ENCODE peak calls at places on chromosomes 5 and 9, in eight cellular contexts. One of them, this sample, is unnamed.

GRCh38 chr5:30099634-30100033 is 1093.9 kb upstream of the CDH6 start:
- DNase-seq in choroid plexus epithelial cell: peak; percentile 96
- DNase-seq in PC-3: peak; percentile 97
- DNase-seq in cardiac muscle cell: peak; percentile 55
- DNase-seq in nephron progenitor cell: no peak
- DNase-seq in fibroblast of pulmonary artery: peak; percentile 64
- DNase-seq in Peyer's patch: no peak
- DNase-seq in endothelial cell: no peak
- DNase-seq in this sample: no peak

GRCh38 chr9:38372685-38373619 is 19.6 kb upstream of the ALDH1B1 start:
- DNase-seq in fibroblast of pulmonary artery: no peak
- DNase-seq in Peyer's patch: no peak
- DNase-seq in choroid plexus epithelial cell: no peak
- DNase-seq in PC-3: no peak
- DNase-seq in nephron progenitor cell: no peak
- DNase-seq in endothelial cell: no peak
- DNase-seq in cardiac muscle cell: no peak
- DNase-seq in this sample: no peak

GRCh38 chr5:171676286-171676944 is 109.2 kb upstream of the SMIM23 start:
- DNase-seq in Peyer's patch: no peak
- DNase-seq in fibroblast of pulmonary artery: no peak
- DNase-seq in endothelial cell: no peak
- DNase-seq in cardiac muscle cell: no peak
- DNase-seq in nephron progenitor cell: no peak
- DNase-seq in PC-3: no peak
- DNase-seq in choroid plexus epithelial cell: no peak
- DNase-seq in this sample: no peak

GRCh38 chr5:111367081-111367480 is 142.9 kb downstream of the CAMK4 start:
- DNase-seq in nephron progenitor cell: no peak
- DNase-seq in fibroblast of pulmonary artery: peak; percentile 20
- DNase-seq in choroid plexus epithelial cell: no peak
- DNase-seq in Peyer's patch: no peak
- DNase-seq in endothelial cell: no peak
- DNase-seq in cardiac muscle cell: no peak
- DNase-seq in PC-3: peak; percentile 68
- DNase-seq in this sample: no peak

GRCh38 chr5:36944607-36945225 is 68.1 kb downstream of the NIPBL start:
- DNase-seq in Peyer's patch: no peak
- DNase-seq in fibroblast of pulmonary artery: peak; percentile 84
- DNase-seq in PC-3: peak; percentile 85
- DNase-seq in choroid plexus epithelial cell: peak; percentile 86
- DNase-seq in nephron progenitor cell: no peak
- DNase-seq in endothelial cell: no peak
- DNase-seq in cardiac muscle cell: peak; percentile 82
- DNase-seq in this sample: no peak

GRCh38 chr5:142697846-142698245 is 12.0 kb upstream of the FGF1 start:
- DNase-seq in fibroblast of pulmonary artery: peak; percentile 59
- DNase-seq in PC-3: peak; percentile 49
- DNase-seq in nephron progenitor cell: no peak
- DNase-seq in endothelial cell: no peak
- DNase-seq in Peyer's patch: no peak
- DNase-seq in choroid plexus epithelial cell: peak; percentile 67
- DNase-seq in cardiac muscle cell: peak; percentile 49
- DNase-seq in this sample: peak; percentile 77

GRCh38 chr5:1151316-1151715 is 39.5 kb upstream of the SLC12A7 start:
- DNase-seq in nephron progenitor cell: no peak
- DNase-seq in Peyer's patch: no peak
- DNase-seq in cardiac muscle cell: no peak
- DNase-seq in endothelial cell: no peak
- DNase-seq in choroid plexus epithelial cell: no peak
- DNase-seq in fibroblast of pulmonary artery: no peak
- DNase-seq in PC-3: no peak
- DNase-seq in this sample: no peak

GRCh38 chr5:178434851-178435250 is 155.3 kb downstream of the COL23A1 start:
- DNase-seq in endothelial cell: no peak
- DNase-seq in fibroblast of pulmonary artery: no peak
- DNase-seq in nephron progenitor cell: no peak
- DNase-seq in PC-3: no peak
- DNase-seq in cardiac muscle cell: no peak
- DNase-seq in Peyer's patch: no peak
- DNase-seq in choroid plexus epithelial cell: peak; percentile 34
- DNase-seq in this sample: peak; percentile 49

GRCh38 chr5:125326114-125326513 is 579.7 kb upstream of the ZNF608 start:
- DNase-seq in PC-3: peak; percentile 52
- DNase-seq in nephron progenitor cell: no peak
- DNase-seq in fibroblast of pulmonary artery: peak; percentile 73
- DNase-seq in choroid plexus epithelial cell: peak; percentile 90
- DNase-seq in endothelial cell: no peak
- DNase-seq in cardiac muscle cell: peak; percentile 72
- DNase-seq in Peyer's patch: no peak
- DNase-seq in this sample: no peak

GRCh38 chr5:163115011-163115410 is 322.4 kb upstream of the CCNG1 start:
- DNase-seq in PC-3: peak; percentile 19
- DNase-seq in choroid plexus epithelial cell: no peak
- DNase-seq in fibroblast of pulmonary artery: no peak
- DNase-seq in Peyer's patch: no peak
- DNase-seq in endothelial cell: no peak
- DNase-seq in nephron progenitor cell: no peak
- DNase-seq in cardiac muscle cell: no peak
- DNase-seq in this sample: no peak

GRCh38 chr9:69671291-69671903 is 774 bp downstream of the APBA1 start:
- DNase-seq in endothelial cell: no peak
- DNase-seq in PC-3: no peak
- DNase-seq in nephron progenitor cell: no peak
- DNase-seq in cardiac muscle cell: no peak
- DNase-seq in fibroblast of pulmonary artery: no peak
- DNase-seq in choroid plexus epithelial cell: no peak
- DNase-seq in Peyer's patch: no peak
- DNase-seq in this sample: peak; percentile 58

GRCh38 chr5:134004626-134005414 is at the start of gene VDAC1:
- DNase-seq in fibroblast of pulmonary artery: peak; percentile 91
- DNase-seq in Peyer's patch: peak; percentile 87
- DNase-seq in PC-3: peak; percentile 69
- DNase-seq in choroid plexus epithelial cell: peak; percentile 86
- DNase-seq in cardiac muscle cell: peak; percentile 91
- DNase-seq in nephron progenitor cell: peak; percentile 82
- DNase-seq in endothelial cell: peak; percentile 79
- DNase-seq in this sample: peak; percentile 99

GRCh38 chr5:134006119-134006514 is 1.3 kb upstream of the VDAC1 start:
- DNase-seq in endothelial cell: no peak
- DNase-seq in nephron progenitor cell: no peak
- DNase-seq in fibroblast of pulmonary artery: no peak
- DNase-seq in Peyer's patch: no peak
- DNase-seq in cardiac muscle cell: no peak
- DNase-seq in choroid plexus epithelial cell: no peak
- DNase-seq in PC-3: no peak
- DNase-seq in this sample: no peak

GRCh38 chr5:134003957-134004625 is 684 bp downstream of the VDAC1 start:
- DNase-seq in fibroblast of pulmonary artery: peak; percentile 57
- DNase-seq in choroid plexus epithelial cell: peak; percentile 56
- DNase-seq in Peyer's patch: peak; percentile 79
- DNase-seq in nephron progenitor cell: peak; percentile 66
- DNase-seq in cardiac muscle cell: peak; percentile 57
- DNase-seq in PC-3: no peak
- DNase-seq in endothelial cell: no peak
- DNase-seq in this sample: peak; percentile 94

GRCh38 chr5:134007581-134008256 is 2.9 kb upstream of the VDAC1 start:
- DNase-seq in choroid plexus epithelial cell: peak; percentile 39
- DNase-seq in endothelial cell: no peak
- DNase-seq in Peyer's patch: no peak
- DNase-seq in nephron progenitor cell: peak; percentile 50
- DNase-seq in cardiac muscle cell: peak; percentile 61
- DNase-seq in fibroblast of pulmonary artery: no peak
- DNase-seq in PC-3: no peak
- DNase-seq in this sample: peak; percentile 92

GRCh38 chr5:134005415-134006118 is 792 bp upstream of the VDAC1 start:
- DNase-seq in PC-3: peak; percentile 16
- DNase-seq in Peyer's patch: peak; percentile 70
- DNase-seq in cardiac muscle cell: peak; percentile 23
- DNase-seq in nephron progenitor cell: peak; percentile 56
- DNase-seq in fibroblast of pulmonary artery: no peak
- DNase-seq in endothelial cell: no peak
- DNase-seq in choroid plexus epithelial cell: peak; percentile 18
- DNase-seq in this sample: peak; percentile 90
- TF ChIP-seq CTCF in PC-3: no peak
- TF ChIP-seq CTCF in Peyer's patch: no peak
- TF ChIP-seq CTCF in cardiac muscle cell: no peak
- TF ChIP-seq CTCF in nephron progenitor cell: no peak
- TF ChIP-seq CTCF in fibroblast of pulmonary artery: no peak
- TF ChIP-seq CTCF in endothelial cell: no peak
- TF ChIP-seq CTCF in choroid plexus epithelial cell: no peak
- TF ChIP-seq CTCF in this sample: no peak

GRCh38 chr5:89729623-89730390 is 679.7 kb downstream of the CETN3 start:
- DNase-seq in PC-3: peak; percentile 73
- DNase-seq in Peyer's patch: no peak
- DNase-seq in cardiac muscle cell: peak; percentile 9
- DNase-seq in nephron progenitor cell: no peak
- DNase-seq in fibroblast of pulmonary artery: no peak
- DNase-seq in endothelial cell: no peak
- DNase-seq in choroid plexus epithelial cell: peak; percentile 40
- DNase-seq in this sample: no peak
- TF ChIP-seq CTCF in PC-3: peak; percentile 80
- TF ChIP-seq CTCF in Peyer's patch: peak; percentile 28
- TF ChIP-seq CTCF in cardiac muscle cell: no peak
- TF ChIP-seq CTCF in nephron progenitor cell: no peak
- TF ChIP-seq CTCF in fibroblast of pulmonary artery: no peak
- TF ChIP-seq CTCF in endothelial cell: no peak
- TF ChIP-seq CTCF in choroid plexus epithelial cell: peak; percentile 46
- TF ChIP-seq CTCF in this sample: peak; percentile 36

GRCh38 chr9:31243386-31243785 is 1141.1 kb upstream of the ACO1 start:
- DNase-seq in fibroblast of pulmonary artery: peak; percentile 14
- DNase-seq in nephron progenitor cell: no peak
- DNase-seq in cardiac muscle cell: no peak
- DNase-seq in PC-3: no peak
- DNase-seq in Peyer's patch: no peak
- DNase-seq in choroid plexus epithelial cell: peak; percentile 67
- DNase-seq in endothelial cell: no peak
- DNase-seq in this sample: no peak

GRCh38 chr9:31253800-31254762 is 1130.4 kb upstream of the ACO1 start:
- DNase-seq in Peyer's patch: no peak
- DNase-seq in nephron progenitor cell: no peak
- DNase-seq in choroid plexus epithelial cell: no peak
- DNase-seq in fibroblast of pulmonary artery: no peak
- DNase-seq in cardiac muscle cell: no peak
- DNase-seq in PC-3: no peak
- DNase-seq in endothelial cell: no peak
- DNase-seq in this sample: peak; percentile 32

GRCh38 chr9:31251386-31251785 is 1133.1 kb upstream of the ACO1 start:
- DNase-seq in choroid plexus epithelial cell: no peak
- DNase-seq in nephron progenitor cell: no peak
- DNase-seq in Peyer's patch: no peak
- DNase-seq in PC-3: no peak
- DNase-seq in fibroblast of pulmonary artery: no peak
- DNase-seq in cardiac muscle cell: no peak
- DNase-seq in endothelial cell: no peak
- DNase-seq in this sample: no peak

GRCh38 chr9:31248156-31248555 is 1136.3 kb upstream of the ACO1 start:
- DNase-seq in cardiac muscle cell: no peak
- DNase-seq in choroid plexus epithelial cell: no peak
- DNase-seq in Peyer's patch: no peak
- DNase-seq in PC-3: no peak
- DNase-seq in fibroblast of pulmonary artery: no peak
- DNase-seq in nephron progenitor cell: no peak
- DNase-seq in endothelial cell: no peak
- DNase-seq in this sample: no peak
- TF ChIP-seq CTCF in cardiac muscle cell: no peak
- TF ChIP-seq CTCF in choroid plexus epithelial cell: no peak
- TF ChIP-seq CTCF in Peyer's patch: no peak
- TF ChIP-seq CTCF in PC-3: no peak
- TF ChIP-seq CTCF in fibroblast of pulmonary artery: no peak
- TF ChIP-seq CTCF in nephron progenitor cell: no peak
- TF ChIP-seq CTCF in endothelial cell: no peak
- TF ChIP-seq CTCF in this sample: no peak

GRCh38 chr9:124267271-124267807 is 9.6 kb downstream of the NEK6 start:
- DNase-seq in choroid plexus epithelial cell: peak; percentile 57
- DNase-seq in cardiac muscle cell: peak; percentile 69
- DNase-seq in endothelial cell: peak; percentile 28
- DNase-seq in nephron progenitor cell: no peak
- DNase-seq in PC-3: peak; percentile 88
- DNase-seq in fibroblast of pulmonary artery: peak; percentile 83
- DNase-seq in Peyer's patch: no peak
- DNase-seq in this sample: peak; percentile 92
- TF ChIP-seq CTCF in choroid plexus epithelial cell: no peak
- TF ChIP-seq CTCF in cardiac muscle cell: no peak
- TF ChIP-seq CTCF in endothelial cell: no peak
- TF ChIP-seq CTCF in nephron progenitor cell: no peak
- TF ChIP-seq CTCF in PC-3: peak; percentile 36
- TF ChIP-seq CTCF in fibroblast of pulmonary artery: no peak
- TF ChIP-seq CTCF in Peyer's patch: no peak
- TF ChIP-seq CTCF in this sample: no peak

GRCh38 chr9:36217256-36217968 is 26.7 kb downstream of the CLTA start:
- DNase-seq in nephron progenitor cell: no peak
- DNase-seq in cardiac muscle cell: no peak
- DNase-seq in endothelial cell: no peak
- DNase-seq in choroid plexus epithelial cell: no peak
- DNase-seq in PC-3: no peak
- DNase-seq in Peyer's patch: no peak
- DNase-seq in fibroblast of pulmonary artery: no peak
- DNase-seq in this sample: peak; percentile 6
- TF ChIP-seq CTCF in nephron progenitor cell: no peak
- TF ChIP-seq CTCF in cardiac muscle cell: no peak
- TF ChIP-seq CTCF in endothelial cell: no peak
- TF ChIP-seq CTCF in choroid plexus epithelial cell: no peak
- TF ChIP-seq CTCF in PC-3: no peak
- TF ChIP-seq CTCF in Peyer's patch: no peak
- TF ChIP-seq CTCF in fibroblast of pulmonary artery: no peak
- TF ChIP-seq CTCF in this sample: no peak

This sample was measured in osteoblast.